ENCODE peak calls at places on chromosomes 6 and 20, in four cellular contexts. One of them, this sample, is unnamed.
A peak's percentile ranks its signal among the peaks of the same experiment; 100 is the strongest.

GRCh38 chr6:74161380-74161779 is 465.4 kb downstream of the CD109 start:
- DNase-seq in pancreas: no peak
- DNase-seq in AG10803: peak; percentile 13
- DNase-seq in IMR-90: peak; percentile 13
- DNase-seq in this sample: no peak

GRCh38 chr6:145213614-145214013 is 521.7 kb downstream of the EPM2A start:
- DNase-seq in pancreas: no peak
- DNase-seq in IMR-90: no peak
- DNase-seq in AG10803: no peak
- DNase-seq in this sample: no peak

GRCh38 chr6:27414996-27415395 is 26.4 kb downstream of the ZNF391 start:
- DNase-seq in AG10803: no peak
- DNase-seq in IMR-90: no peak
- DNase-seq in pancreas: no peak
- DNase-seq in this sample: no peak

GRCh38 chr6:138429731-138430130 is 25.7 kb downstream of the HEBP2 start:
- DNase-seq in AG10803: no peak
- DNase-seq in pancreas: no peak
- DNase-seq in IMR-90: peak; percentile 15
- DNase-seq in this sample: no peak

GRCh38 chr6:52388790-52389189 is 26.8 kb downstream of the PAQR8 start:
- DNase-seq in pancreas: no peak
- DNase-seq in AG10803: no peak
- DNase-seq in IMR-90: no peak
- DNase-seq in this sample: no peak

GRCh38 chr20:45781391-45781931 is 10.2 kb downstream of the WFDC3 start:
- DNase-seq in IMR-90: peak; percentile 95
- DNase-seq in pancreas: no peak
- DNase-seq in AG10803: peak; percentile 92
- DNase-seq in this sample: peak; percentile 91

GRCh38 chr6:118935331-118935668 is 341 bp upstream of the MCM9 start:
- DNase-seq in IMR-90: no peak
- DNase-seq in AG10803: no peak
- DNase-seq in pancreas: no peak
- DNase-seq in this sample: no peak

GRCh38 chr20:21100590-21101452 is 5.3 kb downstream of the LINC00237 start:
- DNase-seq in AG10803: peak; percentile 32
- DNase-seq in IMR-90: peak; percentile 2
- DNase-seq in pancreas: no peak
- DNase-seq in this sample: no peak

GRCh38 chr20:35315199-35316020 is 23.2 kb upstream of the FAM83C start:
- DNase-seq in pancreas: no peak
- DNase-seq in IMR-90: peak; percentile 58
- DNase-seq in AG10803: peak; percentile 44
- DNase-seq in this sample: no peak

GRCh38 chr6:5173862-5174643 is 86.7 kb downstream of the LYRM4 start:
- DNase-seq in AG10803: no peak
- DNase-seq in pancreas: no peak
- DNase-seq in IMR-90: peak; percentile 19
- DNase-seq in this sample: no peak

GRCh38 chr6:137799950-137800568 is 67.0 kb upstream of the TNFAIP3 start:
- DNase-seq in AG10803: peak; percentile 48
- DNase-seq in pancreas: peak; percentile 24
- DNase-seq in IMR-90: peak; percentile 67
- DNase-seq in this sample: no peak

GRCh38 chr6:111551521-111552231 is 54.0 kb downstream of the TRAF3IP2 start:
- DNase-seq in pancreas: peak; percentile 78
- DNase-seq in IMR-90: no peak
- DNase-seq in AG10803: no peak
- DNase-seq in this sample: peak; percentile 47

GRCh38 chr6:106613590-106613989 is 15.7 kb downstream of the RTN4IP1 start:
- DNase-seq in AG10803: no peak
- DNase-seq in pancreas: no peak
- DNase-seq in IMR-90: no peak
- DNase-seq in this sample: no peak

GRCh38 chr6:106611030-106611429 is 18.3 kb downstream of the RTN4IP1 start:
- DNase-seq in pancreas: no peak
- DNase-seq in IMR-90: no peak
- DNase-seq in AG10803: no peak
- DNase-seq in this sample: no peak

GRCh38 chr6:106612956-106613516 is 16.3 kb downstream of the RTN4IP1 start:
- DNase-seq in pancreas: no peak
- DNase-seq in IMR-90: no peak
- DNase-seq in AG10803: no peak
- DNase-seq in this sample: no peak

GRCh38 chr6:106608080-106608668 is 21.1 kb downstream of the RTN4IP1 start:
- DNase-seq in AG10803: peak; percentile 62
- DNase-seq in IMR-90: peak; percentile 49
- DNase-seq in pancreas: peak; percentile 39
- DNase-seq in this sample: peak; percentile 63

GRCh38 chr6:106609699-106610098 is 19.6 kb downstream of the RTN4IP1 start:
- DNase-seq in IMR-90: no peak
- DNase-seq in AG10803: no peak
- DNase-seq in pancreas: peak; percentile 50
- DNase-seq in this sample: no peak
- TF ChIP-seq CTCF in IMR-90: peak; percentile 7
- TF ChIP-seq CTCF in AG10803: peak; percentile 38
- TF ChIP-seq CTCF in pancreas: no peak
- TF ChIP-seq CTCF in this sample: peak; percentile 17

DNA sequence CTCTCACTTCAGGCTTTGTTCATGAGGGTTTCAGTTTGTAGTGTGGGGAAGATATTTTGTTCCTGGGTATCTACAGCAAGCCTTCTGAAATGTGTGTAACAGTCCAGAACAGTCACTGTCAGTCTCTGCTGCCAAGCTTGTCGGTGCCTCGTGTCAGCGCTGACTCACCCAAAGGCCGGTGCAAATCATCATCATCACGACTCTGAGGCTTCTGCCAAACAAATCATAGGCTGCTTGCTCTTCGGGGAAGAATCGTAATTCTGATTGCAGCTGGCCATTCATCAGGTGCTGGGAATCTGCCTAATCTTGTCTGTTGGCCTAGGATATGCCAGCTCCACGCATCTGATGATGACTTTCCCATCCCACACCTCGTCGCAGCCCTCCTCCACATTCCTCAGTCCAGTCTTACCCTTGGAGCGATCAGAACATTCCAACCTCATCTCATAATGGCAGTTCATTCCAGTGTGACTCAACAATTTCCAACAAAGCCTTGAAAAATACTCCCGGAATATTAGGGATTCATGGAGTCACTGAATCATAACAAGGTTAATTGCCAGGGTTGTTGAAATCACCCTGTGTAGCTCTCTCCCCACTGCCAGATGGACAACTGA is 40.9 kb downstream of the ALDH8A1 start:
- DNase-seq in pancreas: peak; percentile 20
- DNase-seq in IMR-90: peak; percentile 100
- DNase-seq in AG10803: peak; percentile 100
- DNase-seq in this sample: peak; percentile 98
- H3K4me3 ChIP-seq in pancreas: no peak overlapping the region
- H3K4me3 ChIP-seq in IMR-90: peak overlapping the region; percentile 7
- H3K4me3 ChIP-seq in AG10803: peak overlapping the region; percentile 23
- H3K4me3 ChIP-seq in this sample: peak overlapping the region; percentile 12

DNA sequence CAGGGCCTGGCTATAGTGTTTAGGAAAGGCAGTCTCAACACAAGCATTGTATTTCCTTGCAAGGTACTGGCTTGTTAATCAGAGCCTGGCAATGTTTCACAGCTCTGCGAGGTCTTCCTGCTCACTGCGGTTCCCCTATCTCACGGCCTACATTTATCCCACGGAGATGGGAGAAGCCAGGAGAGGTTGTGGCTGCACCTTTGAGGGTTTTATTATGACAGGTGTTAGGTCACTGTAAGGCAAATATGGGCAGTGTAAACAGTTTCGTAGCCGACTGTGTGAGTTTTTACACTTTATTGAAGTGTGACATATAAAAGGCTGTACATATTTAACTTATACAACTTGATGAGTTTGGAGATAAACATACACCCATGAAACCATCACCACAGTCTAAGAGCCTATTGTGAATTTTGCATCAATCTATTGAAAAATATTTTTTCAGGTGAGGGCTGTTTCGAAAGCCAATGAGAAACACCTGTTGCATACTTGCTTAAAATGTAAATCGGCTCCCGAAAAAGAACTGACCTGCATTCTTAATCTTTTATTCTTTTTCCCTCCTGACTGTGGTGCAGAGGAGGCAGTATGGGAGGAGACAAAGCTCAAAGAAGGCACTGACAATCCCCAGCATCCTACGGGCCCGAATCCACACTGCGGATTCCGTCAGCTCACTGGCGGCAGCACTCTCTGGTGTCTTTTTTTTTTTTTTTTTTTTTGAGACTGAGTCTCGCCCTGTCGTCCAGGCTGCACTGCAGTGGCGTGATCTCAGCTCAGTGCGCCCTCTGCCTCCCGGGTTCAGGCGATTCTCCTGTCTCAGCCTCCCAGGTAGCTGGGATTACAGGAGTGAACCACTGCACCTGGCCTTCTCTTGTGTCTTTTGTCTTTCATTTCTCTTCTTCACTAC is 7.5 kb upstream of the RBM38 start:
- DNase-seq in IMR-90: no peak
- DNase-seq in AG10803: no peak
- DNase-seq in pancreas: no peak
- DNase-seq in this sample: no peak
- TF ChIP-seq CTCF in IMR-90: no peak
- TF ChIP-seq CTCF in AG10803: no peak
- TF ChIP-seq CTCF in pancreas: no peak
- TF ChIP-seq CTCF in this sample: no peak

DNA sequence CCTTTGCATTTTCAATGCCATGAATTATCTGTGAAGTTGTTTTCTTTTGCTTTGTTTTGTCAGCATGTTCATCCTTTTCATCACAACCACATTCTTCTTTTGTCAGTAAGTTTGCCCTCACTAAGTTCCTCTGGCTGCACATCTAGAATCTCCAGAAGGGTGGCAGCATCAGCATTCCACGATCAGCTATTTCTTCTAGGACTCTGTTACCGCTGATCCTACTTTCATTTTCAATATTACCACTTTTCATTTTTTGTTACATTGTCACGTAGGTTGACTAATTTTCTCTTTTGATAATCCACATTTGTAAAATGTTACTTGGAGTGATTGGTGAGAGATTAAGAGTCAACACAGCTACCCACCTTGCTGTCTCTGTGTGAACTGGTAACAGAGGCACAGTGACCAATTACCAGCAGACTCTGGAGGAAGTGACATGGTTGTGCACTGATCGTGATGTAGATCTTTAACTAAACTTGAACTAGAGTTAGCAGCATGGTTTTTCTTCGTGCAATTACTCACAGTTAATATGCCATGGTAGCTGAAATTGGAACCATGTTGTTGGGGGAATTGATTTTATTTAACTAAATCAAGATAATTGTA is 307.9 kb upstream of the SLC35B3 start:
- DNase-seq in IMR-90: no peak
- DNase-seq in AG10803: no peak
- DNase-seq in pancreas: no peak
- DNase-seq in this sample: no peak
- H3K4me3 ChIP-seq in IMR-90: no peak overlapping the region
- H3K4me3 ChIP-seq in AG10803: no peak overlapping the region
- H3K4me3 ChIP-seq in pancreas: no peak overlapping the region
- H3K4me3 ChIP-seq in this sample: peak overlapping the region; percentile 48

GRCh38 chr6:14584450-14584849 is 466.9 kb downstream of the CD83 start:
- DNase-seq in AG10803: peak; percentile 6
- DNase-seq in pancreas: no peak
- DNase-seq in IMR-90: peak; percentile 22
- DNase-seq in this sample: no peak
- TF ChIP-seq CTCF in AG10803: peak; percentile 22
- TF ChIP-seq CTCF in pancreas: no peak
- TF ChIP-seq CTCF in IMR-90: no peak
- TF ChIP-seq CTCF in this sample: no peak

GRCh38 chr6:165665384-165665672 is 2.3 kb upstream of the PDE10A start:
- DNase-seq in pancreas: no peak
- DNase-seq in AG10803: no peak
- DNase-seq in IMR-90: no peak
- DNase-seq in this sample: no peak
- H3K4me3 ChIP-seq in pancreas: no peak overlapping the region
- H3K4me3 ChIP-seq in AG10803: no peak overlapping the region
- H3K4me3 ChIP-seq in IMR-90: no peak overlapping the region
- H3K4me3 ChIP-seq in this sample: no peak overlapping the region

DNA sequence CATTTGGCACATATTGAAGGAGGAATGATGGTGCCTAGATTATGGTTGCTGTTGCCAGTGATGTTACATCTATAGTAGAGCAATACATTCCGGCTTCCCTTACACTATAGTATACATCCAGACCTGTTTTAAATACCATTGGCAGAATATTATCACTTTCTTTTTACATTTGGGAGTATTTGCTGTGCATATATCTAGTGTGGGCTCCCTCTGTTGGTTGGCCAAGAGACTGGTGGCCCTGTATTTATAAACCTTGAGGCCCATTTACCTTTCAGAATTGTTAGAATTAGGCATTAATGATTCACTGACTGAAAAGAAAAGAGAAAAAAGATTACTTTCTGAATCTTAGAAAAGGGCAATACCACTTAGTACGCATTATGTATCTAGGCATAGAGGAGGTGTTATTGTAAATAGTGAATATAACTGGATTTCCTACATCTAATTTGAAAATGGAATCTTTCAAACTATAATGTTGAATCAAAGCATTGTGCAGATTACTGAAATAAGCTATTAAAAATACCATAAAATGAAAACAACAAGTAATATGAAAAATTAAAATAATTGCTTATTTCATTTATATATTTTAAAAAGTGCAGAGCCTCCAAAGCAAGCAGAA is 628.8 kb upstream of the MAN1A1 start:
- DNase-seq in IMR-90: peak; percentile 26
- DNase-seq in pancreas: no peak
- DNase-seq in AG10803: peak; percentile 51
- DNase-seq in this sample: peak; percentile 58
- TF ChIP-seq CTCF in IMR-90: peak; percentile 56
- TF ChIP-seq CTCF in pancreas: peak; percentile 28
- TF ChIP-seq CTCF in AG10803: peak; percentile 79
- TF ChIP-seq CTCF in this sample: peak; percentile 73

DNA sequence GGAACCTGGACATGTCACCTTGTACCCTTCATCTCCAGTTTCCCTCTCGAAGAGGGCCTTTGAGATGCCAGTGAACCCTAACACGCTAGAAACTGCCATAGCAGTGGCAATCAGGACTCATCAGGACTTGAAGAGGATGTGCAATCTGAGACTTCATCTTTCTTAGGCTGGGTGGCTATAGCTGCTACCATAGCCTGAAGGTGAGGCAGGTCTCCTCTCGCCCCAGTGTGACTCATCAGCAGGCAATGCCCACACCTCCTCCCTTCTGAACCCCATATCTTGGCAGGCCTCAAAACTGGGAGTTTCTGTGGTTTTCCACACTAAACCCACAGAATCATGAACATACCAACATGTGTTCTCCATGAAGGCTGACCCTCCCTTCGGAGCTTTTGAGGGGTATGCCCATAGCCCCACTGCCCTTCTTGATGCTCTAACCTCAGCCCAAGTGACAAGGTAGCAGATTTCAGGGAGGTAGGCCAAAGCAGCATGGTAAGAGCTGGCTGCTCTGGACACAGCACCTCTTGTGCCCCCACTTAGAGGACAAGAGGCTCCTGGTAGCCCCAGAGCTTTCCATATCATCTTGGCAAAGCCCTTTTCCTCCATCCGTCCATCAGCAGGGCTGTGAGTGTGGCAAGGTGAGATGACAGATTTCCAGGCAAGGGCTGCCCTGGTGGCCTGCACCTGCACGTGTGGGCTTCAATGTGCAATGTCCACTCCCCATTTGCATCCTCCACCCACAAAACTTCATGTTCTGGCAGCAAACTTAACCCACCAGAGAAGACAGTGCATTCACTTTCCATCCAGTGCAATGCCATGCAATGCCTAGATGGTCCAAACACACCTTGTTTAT is 2.6 kb downstream of the BLCAP start:
- DNase-seq in IMR-90: peak; percentile 21
- DNase-seq in AG10803: peak; percentile 73
- DNase-seq in pancreas: no peak
- DNase-seq in this sample: no peak
- H3K4me3 ChIP-seq in IMR-90: no peak overlapping the region
- H3K4me3 ChIP-seq in AG10803: peak overlapping the region; percentile 11
- H3K4me3 ChIP-seq in pancreas: no peak overlapping the region
- H3K4me3 ChIP-seq in this sample: no peak overlapping the region

This sample was measured in foreskin fibroblast.